ENCODE peak calls at places on chromosomes 6 and 20, in four cellular contexts. One of them, this sample, is unnamed.

GRCh38 chr6:147567141-147567805 is 58.8 kb downstream of the SAMD5 start:
- DNase-seq in lower leg skin: no peak
- DNase-seq in left ventricle myocardium inferior: no peak
- DNase-seq in fibroblast of lung: peak; percentile 15
- DNase-seq in this sample: no peak

GRCh38 chr6:160054271-160054670 is 67.3 kb upstream of the SLC22A1 start:
- DNase-seq in left ventricle myocardium inferior: no peak
- DNase-seq in fibroblast of lung: no peak
- DNase-seq in lower leg skin: no peak
- DNase-seq in this sample: no peak

GRCh38 chr6:142322066-142322465 is 20.3 kb downstream of the ADGRG6 start:
- DNase-seq in left ventricle myocardium inferior: no peak
- DNase-seq in lower leg skin: no peak
- DNase-seq in fibroblast of lung: no peak
- DNase-seq in this sample: no peak

GRCh38 chr6:25369450-25370086 is 90.4 kb downstream of the CARMIL1 start:
- DNase-seq in lower leg skin: no peak
- DNase-seq in fibroblast of lung: peak; percentile 27
- DNase-seq in left ventricle myocardium inferior: no peak
- DNase-seq in this sample: no peak

GRCh38 chr6:73085362-73085975 is 139.8 kb downstream of the KHDC1L start:
- DNase-seq in lower leg skin: no peak
- DNase-seq in left ventricle myocardium inferior: no peak
- DNase-seq in fibroblast of lung: no peak
- DNase-seq in this sample: no peak

GRCh38 chr20:41180599-41181333 is 43.4 kb downstream of the PLCG1 start:
- DNase-seq in fibroblast of lung: no peak
- DNase-seq in lower leg skin: peak; percentile 6
- DNase-seq in left ventricle myocardium inferior: no peak
- DNase-seq in this sample: no peak

GRCh38 chr6:3237761-3238662 is 10.6 kb upstream of the TUBB2B start:
- DNase-seq in lower leg skin: no peak
- DNase-seq in left ventricle myocardium inferior: no peak
- DNase-seq in fibroblast of lung: no peak
- DNase-seq in this sample: no peak

GRCh38 chr20:871436-871835 is 37.9 kb downstream of the FAM110A start:
- DNase-seq in left ventricle myocardium inferior: no peak
- DNase-seq in fibroblast of lung: no peak
- DNase-seq in lower leg skin: no peak
- DNase-seq in this sample: no peak

GRCh38 chr20:20754758-20755157 is 42.3 kb upstream of the RALGAPA2 start:
- DNase-seq in lower leg skin: no peak
- DNase-seq in fibroblast of lung: no peak
- DNase-seq in left ventricle myocardium inferior: no peak
- DNase-seq in this sample: no peak
- TF ChIP-seq CTCF in lower leg skin: no peak
- TF ChIP-seq CTCF in fibroblast of lung: no peak
- TF ChIP-seq CTCF in left ventricle myocardium inferior: no peak
- TF ChIP-seq CTCF in this sample: no peak

GRCh38 chr20:38290829-38291581 is 13.0 kb upstream of the BPI start:
- DNase-seq in left ventricle myocardium inferior: peak; percentile 50
- DNase-seq in lower leg skin: no peak
- DNase-seq in fibroblast of lung: peak; percentile 91
- DNase-seq in this sample: no peak
- TF ChIP-seq CTCF in left ventricle myocardium inferior: peak; percentile 56
- TF ChIP-seq CTCF in lower leg skin: no peak
- TF ChIP-seq CTCF in fibroblast of lung: peak; percentile 58
- TF ChIP-seq CTCF in this sample: peak; percentile 71

DNA sequence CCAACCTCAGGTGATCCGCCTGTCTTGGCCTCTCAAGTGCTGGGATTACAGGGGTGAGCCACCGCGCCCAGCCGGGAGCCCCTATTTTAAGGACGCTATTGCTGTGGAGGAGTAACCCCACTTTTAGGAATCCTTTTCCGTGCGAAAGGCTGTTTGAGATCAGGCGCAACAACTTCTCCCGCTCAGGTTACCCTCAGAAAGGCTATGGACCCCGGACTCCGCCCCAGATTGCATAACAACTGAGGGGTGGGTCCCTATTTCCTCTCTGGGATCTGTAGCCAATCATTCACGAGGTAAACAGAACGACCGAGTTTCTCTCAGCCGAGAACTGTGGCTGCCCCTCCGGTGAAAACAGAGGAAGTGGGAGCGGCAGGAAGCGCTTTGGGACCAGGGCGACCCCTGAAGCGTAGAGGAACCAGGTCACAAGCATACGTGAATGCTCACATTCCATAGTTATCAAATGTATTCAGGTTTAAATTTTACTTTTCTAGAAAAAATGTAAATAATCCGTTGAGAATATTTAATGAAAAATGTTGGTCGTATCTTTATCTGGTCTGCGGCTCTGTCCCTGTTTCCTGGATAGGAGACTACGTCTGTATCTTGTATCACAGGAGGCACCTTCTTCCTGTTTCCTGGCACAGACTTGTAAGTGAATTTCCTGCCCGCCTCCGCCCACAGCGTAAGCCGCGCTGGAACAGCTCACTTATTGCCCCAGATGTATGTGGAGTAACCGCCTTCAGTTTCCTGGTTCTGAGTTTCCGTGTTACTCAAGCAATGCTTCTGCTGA is 26.9 kb downstream of the HLA-E start:
- DNase-seq in left ventricle myocardium inferior: peak; percentile 89
- DNase-seq in fibroblast of lung: peak; percentile 95
- DNase-seq in lower leg skin: peak; percentile 96
- DNase-seq in this sample: peak; percentile 82
- TF ChIP-seq CTCF in left ventricle myocardium inferior: peak; percentile 7
- TF ChIP-seq CTCF in fibroblast of lung: no peak
- TF ChIP-seq CTCF in lower leg skin: no peak
- TF ChIP-seq CTCF in this sample: no peak

DNA sequence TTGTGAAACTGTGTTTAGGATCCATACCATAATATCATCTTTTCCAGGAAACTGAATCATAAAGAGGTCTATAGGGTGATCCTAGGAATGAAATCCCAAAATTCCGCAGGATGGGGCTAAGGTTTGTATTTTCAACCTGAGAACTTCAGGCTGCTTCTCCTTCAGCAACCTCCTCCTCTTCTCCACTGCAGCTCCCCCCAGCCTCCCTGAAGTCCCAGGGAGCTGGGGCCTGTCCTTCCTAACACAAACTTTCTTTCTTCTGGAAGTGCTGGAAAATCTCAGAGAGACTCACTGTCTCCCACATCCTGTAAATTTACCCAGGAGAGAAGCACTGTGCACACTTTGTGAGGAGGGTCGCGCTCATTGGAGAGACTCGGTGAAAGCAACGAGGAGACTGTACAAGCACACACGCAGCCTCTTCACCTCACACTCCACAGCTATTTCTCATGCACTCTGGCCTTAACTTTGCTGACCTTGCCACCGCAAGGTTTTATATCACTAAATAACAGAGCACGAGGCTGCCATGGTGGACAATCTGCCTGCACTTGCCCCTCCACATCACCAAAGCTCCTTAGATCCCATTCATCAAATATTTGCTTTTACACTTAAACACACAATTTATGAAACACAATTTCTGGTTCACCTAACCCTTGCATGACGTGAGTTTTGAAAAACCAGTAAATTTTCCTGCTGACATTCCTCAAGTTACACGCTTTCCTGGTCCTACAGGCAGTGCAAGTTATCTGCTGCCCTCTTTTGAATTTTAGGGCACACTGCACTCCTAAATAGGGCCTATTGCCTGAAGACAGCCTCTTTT is 14.3 kb downstream of the ID4 start:
- DNase-seq in fibroblast of lung: peak; percentile 83
- DNase-seq in lower leg skin: no peak
- DNase-seq in left ventricle myocardium inferior: no peak
- DNase-seq in this sample: peak; percentile 79
- TF ChIP-seq CTCF in fibroblast of lung: peak; percentile 98
- TF ChIP-seq CTCF in lower leg skin: peak; percentile 55
- TF ChIP-seq CTCF in left ventricle myocardium inferior: peak; percentile 90
- TF ChIP-seq CTCF in this sample: peak; percentile 88

DNA sequence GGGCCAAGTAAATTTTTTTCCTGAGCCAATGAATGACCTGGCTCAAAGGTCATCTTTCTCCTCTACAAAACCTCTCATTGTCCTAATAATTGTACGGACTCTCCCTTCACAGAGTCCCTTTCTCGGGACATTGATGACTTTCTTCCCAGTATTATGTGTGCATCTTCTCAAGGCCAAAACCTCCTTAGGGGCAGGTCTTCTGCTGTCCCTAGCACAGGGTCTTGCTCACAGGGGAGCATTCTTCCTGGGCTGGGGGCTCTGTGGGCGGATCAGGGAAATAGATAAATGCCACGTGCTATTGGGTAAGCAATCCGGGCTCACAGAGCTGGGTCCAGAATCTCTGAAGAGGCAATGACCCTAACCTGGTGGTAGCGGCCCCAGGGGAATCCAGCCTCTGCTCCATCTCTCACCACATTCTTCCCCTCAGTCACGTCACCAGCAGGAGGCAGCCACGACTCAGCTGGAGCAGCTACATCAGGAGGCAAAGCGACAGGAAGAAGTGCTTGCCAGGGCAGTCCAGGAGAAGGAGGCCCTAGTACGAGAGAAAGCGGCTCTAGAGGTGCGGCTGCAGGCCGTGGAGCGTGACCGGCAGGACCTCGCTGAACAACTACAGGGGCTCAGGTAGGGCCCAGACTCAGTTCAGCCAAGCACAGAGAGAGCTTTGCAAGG is 23.5 kb downstream of the CEP250 start:
- DNase-seq in left ventricle myocardium inferior: no peak
- DNase-seq in fibroblast of lung: no peak
- DNase-seq in lower leg skin: no peak
- DNase-seq in this sample: no peak
- TF ChIP-seq CTCF in left ventricle myocardium inferior: no peak
- TF ChIP-seq CTCF in fibroblast of lung: peak; percentile 4
- TF ChIP-seq CTCF in lower leg skin: no peak
- TF ChIP-seq CTCF in this sample: no peak

GRCh38 chr6:43953794-43954310 is 173.4 kb downstream of the MRPL14 start:
- DNase-seq in fibroblast of lung: peak; percentile 31
- DNase-seq in left ventricle myocardium inferior: peak; percentile 73
- DNase-seq in lower leg skin: peak; percentile 12
- DNase-seq in this sample: no peak
- TF ChIP-seq CTCF in fibroblast of lung: peak; percentile 45
- TF ChIP-seq CTCF in left ventricle myocardium inferior: peak; percentile 57
- TF ChIP-seq CTCF in lower leg skin: no peak
- TF ChIP-seq CTCF in this sample: peak; percentile 48